ENCODE peak calls at places on chromosomes 12 and 14, in six cellular contexts. W is neuronal stem cell, F is IMR-90, K is H1, R is H9, B is mesenchymal stem cell. E is an unnamed sample.

GRCh38 chr12:116053479-116054195 is 223.9 kb downstream of the MED13L start:
- DNase-seq in F (peak; percentile 81), K (no peak), B (peak; percentile 69), W (no peak), R (no peak), E (no peak)

GRCh38 chr12:130644566-130644965 is 71.5 kb downstream of the RIMBP2 start:
- DNase-seq in R (no peak), B (no peak), K (no peak), W (no peak), F (no peak), E (no peak)

GRCh38 chr14:74048291-74048690 is 29.1 kb downstream of the BBOF1 start:
- DNase-seq in K (peak; percentile 5), B (no peak), R (peak; percentile 51), F (peak; percentile 53), W (no peak), E (peak; percentile 62)

GRCh38 chr14:79659995-79660975 is 551.0 kb downstream of the DIO2 start:
- DNase-seq in W (no peak), K (no peak), B (peak; percentile 1), R (no peak), F (no peak), E (no peak)

GRCh38 chr14:93103392-93104080 is 12.2 kb downstream of the ITPK1 start:
- DNase-seq in B (peak; percentile 15), F (no peak), K (no peak), R (no peak), W (no peak), E (no peak)

GRCh38 chr12:4032906-4033628 is 159.9 kb upstream of the PARP11 start:
- DNase-seq in F (peak; percentile 32), W (no peak), K (no peak), R (no peak), B (peak; percentile 33), E (no peak)

GRCh38 chr14:92565040-92565717 is 51.6 kb downstream of the RIN3 start:
- DNase-seq in F (no peak), K (no peak), B (no peak), W (no peak), R (no peak), E (no peak)

GRCh38 chr14:66088661-66089060 is 397.5 kb upstream of the CCDC196 start:
- DNase-seq in K (no peak), F (no peak), B (no peak), R (no peak), W (no peak), E (no peak)

GRCh38 chr12:132152921-132153321 is 8.7 kb downstream of the NOC4L start:
- DNase-seq in R (no peak), F (no peak), W (no peak), K (no peak), B (no peak), E (no peak)

GRCh38 chr14:51860836-51861583 is 598 bp downstream of the GNG2 start:
- DNase-seq in W (no peak), R (no peak), B (peak; percentile 56), K (no peak), F (peak; percentile 53), E (peak; percentile 16)

GRCh38 chr14:67241416-67242362 is at the start of gene PALS1:
- DNase-seq in F (peak; percentile 88), W (no peak), K (no peak), B (peak; percentile 90), R (no peak), E (peak; percentile 84)

GRCh38 chr12:115166698-115167315 is 482.8 kb upstream of the TBX3 start:
- DNase-seq in W (no peak), R (no peak), K (no peak), F (peak; percentile 47), B (peak; percentile 48), E (peak; percentile 76)

GRCh38 chr12:105253882-105254513 is 18.0 kb upstream of the APPL2 start:
- DNase-seq in F (peak; percentile 73), K (no peak), W (no peak), R (no peak), B (peak; percentile 73), E (peak; percentile 51)

GRCh38 chr12:90939382-90939781 is 15.6 kb downstream of the CCER1 start:
- DNase-seq in B (no peak), R (no peak), F (peak; percentile 26), K (no peak), W (no peak), E (no peak)

GRCh38 chr12:90938451-90938850 is 16.5 kb downstream of the CCER1 start:
- DNase-seq in F (peak; percentile 73), R (no peak), W (no peak), K (no peak), B (peak; percentile 75), E (peak; percentile 32)

GRCh38 chr12:90940872-90941499 is 14.0 kb downstream of the CCER1 start:
- DNase-seq in R (no peak), B (peak; percentile 73), K (no peak), W (peak; percentile 24), F (peak; percentile 76), E (peak; percentile 49)

GRCh38 chr12:90936230-90937005 is 18.6 kb downstream of the CCER1 start:
- DNase-seq in R (no peak), B (no peak), W (no peak), K (no peak), F (no peak), E (peak; percentile 27)
- H4K8ac ChIP-seq in R (no peak overlapping the region), B (no peak overlapping the region), W (no peak overlapping the region), K (no peak overlapping the region), F (no peak overlapping the region), E (no peak overlapping the region)

DNA sequence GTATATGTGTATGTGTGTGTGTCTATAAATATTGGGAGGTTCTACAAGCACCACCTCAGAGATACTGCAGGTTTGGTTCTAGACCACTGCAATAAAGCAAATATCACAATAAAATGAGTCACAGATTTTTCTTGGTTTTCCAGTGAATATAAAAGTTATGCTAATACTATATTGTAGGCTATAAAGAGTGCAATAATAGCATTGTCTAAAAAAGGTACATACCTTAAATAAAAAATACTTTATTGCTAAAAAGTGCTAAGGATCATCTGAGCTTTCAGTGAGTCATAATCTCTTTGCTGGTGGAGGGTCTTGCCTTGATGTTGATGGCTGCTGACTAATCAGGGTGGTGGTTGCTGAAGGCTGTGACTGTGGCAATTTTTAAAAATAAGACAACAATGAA is 111.1 kb downstream of the VEZT start:
- DNase-seq in W (no peak), K (no peak), B (no peak), F (no peak), R (no peak), E (no peak)
- H2BK15ac ChIP-seq in W (no peak overlapping the region), K (no peak overlapping the region), B (no peak overlapping the region), F (no peak overlapping the region), R (no peak overlapping the region), E (no peak overlapping the region)

GRCh38 chr12:108884116-108885012 is 4.5 kb downstream of the DAO start:
- DNase-seq in K (peak; percentile 15), R (peak; percentile 80), W (no peak), F (no peak), B (no peak), E (peak; percentile 73)
- H2AK5ac ChIP-seq in K (no peak overlapping the region), R (no peak overlapping the region), W (no peak overlapping the region), F (no peak overlapping the region), B (no peak overlapping the region), E (no peak overlapping the region)

DNA sequence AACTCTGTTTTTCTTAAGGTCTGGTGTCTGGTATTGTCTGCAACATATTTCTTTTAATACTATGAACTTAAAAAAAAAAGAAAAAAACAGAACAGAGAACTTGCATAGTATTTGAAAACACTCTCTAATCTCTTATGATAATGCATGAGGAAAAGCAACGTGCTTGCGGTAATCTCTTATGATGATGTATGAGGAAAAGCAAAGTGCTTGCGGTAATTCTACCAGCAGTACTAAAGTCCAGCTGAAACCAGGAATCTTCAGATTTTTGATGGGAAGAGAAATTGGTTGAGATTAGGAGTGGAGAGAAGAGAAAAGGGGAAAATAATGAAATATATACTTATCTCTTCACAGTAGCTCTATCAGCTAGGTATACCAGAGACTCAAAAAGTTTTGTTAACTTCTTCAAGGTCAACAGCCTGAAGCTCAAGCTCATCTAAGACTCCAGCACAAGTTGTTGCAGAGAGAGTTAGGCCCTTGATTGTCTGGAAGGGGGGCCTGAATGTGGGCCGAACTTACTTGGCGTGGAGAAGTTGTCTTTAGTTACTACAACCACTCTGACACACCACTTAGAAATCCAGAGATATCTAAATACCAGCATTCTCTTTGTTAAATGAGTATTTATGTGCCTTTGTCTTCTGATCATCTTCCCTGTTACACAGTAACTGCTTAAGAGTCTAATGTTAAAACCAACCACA is 240.4 kb downstream of the PRKD1 start:
- DNase-seq in B (no peak), K (no peak), W (no peak), R (no peak), F (peak; percentile 12), E (no peak)
- H4K8ac ChIP-seq in B (no peak overlapping the region), K (no peak overlapping the region), W (no peak overlapping the region), R (no peak overlapping the region), F (no peak overlapping the region), E (no peak overlapping the region)

GRCh38 chr14:75999511-76000190 is 14.1 kb downstream of the IFT43 start:
- DNase-seq in B (no peak), R (no peak), W (no peak), F (no peak), K (no peak), E (no peak)
- H2BK15ac ChIP-seq in B (no peak overlapping the region), R (no peak overlapping the region), W (no peak overlapping the region), F (no peak overlapping the region), K (no peak overlapping the region), E (no peak overlapping the region)

DNA sequence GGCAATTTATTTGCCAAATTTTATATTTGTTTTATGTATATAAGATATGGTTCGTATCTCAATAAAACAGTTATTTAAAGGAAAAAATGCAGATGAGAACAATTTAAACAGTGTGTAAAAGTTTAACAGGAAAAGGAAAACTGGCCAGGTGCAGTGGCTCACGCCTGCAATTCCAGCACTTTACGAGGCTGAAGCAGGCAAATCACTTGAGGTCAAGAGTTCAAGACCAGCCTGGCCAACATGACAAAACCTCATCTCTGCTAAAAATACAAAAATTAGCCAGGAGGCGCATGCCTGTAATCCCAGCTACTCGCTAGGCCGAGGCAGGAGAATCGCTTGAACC is 22.3 kb downstream of the G2E3 start:
- DNase-seq in W (no peak), F (no peak), K (no peak), B (no peak), R (no peak), E (no peak)
- H2AK5ac ChIP-seq in W (no peak overlapping the region), F (no peak overlapping the region), K (no peak overlapping the region), B (no peak overlapping the region), R (no peak overlapping the region), E (no peak overlapping the region)

E was measured in mesendoderm.